ENCODE peak calls at places on chromosomes 6 and 20, in ten cellular contexts. S is psoas muscle, X is AG04450, A is body of pancreas, I is IMR-90, B is BE2C, W is bronchial epithelial cell, J is GM13976, P is thoracic aorta, E is heart right ventricle. F is an unnamed sample.

GRCh38 chr6:9405369-9405768 is 970.0 kb upstream of the SLC35B3 start:
- DNase-seq in S (no peak), X (peak), A (no peak), I (peak), B (no peak), W (peak), J (no peak), P (no peak), E (no peak), F (no peak)

GRCh38 chr6:143742955-143743255 is 65.1 kb downstream of the PHACTR2 start:
- DNase-seq in S (no peak), X (no peak), A (no peak), I (no peak), B (no peak), W (no peak), J (no peak), P (no peak), E (no peak), F (no peak)

GRCh38 chr6:88376759-88377387 is 210.7 kb upstream of the CNR1 start:
- DNase-seq in S (no peak), X (no peak), A (no peak), I (peak), B (no peak), W (no peak), J (no peak), P (no peak), E (no peak), F (no peak)

GRCh38 chr6:19465240-19465639 is 371.9 kb upstream of the ID4 start:
- DNase-seq in S (no peak), X (no peak), A (no peak), I (no peak), B (no peak), W (no peak), J (no peak), P (no peak), E (no peak), F (no peak)

GRCh38 chr20:63054103-63054474 is 47.3 kb upstream of the BHLHE23 start:
- DNase-seq in S (peak), X (no peak), A (no peak), I (no peak), B (no peak), W (no peak), J (no peak), P (no peak), E (peak), F (no peak)

GRCh38 chr20:48822879-48823385 is 4.9 kb downstream of the PREX1 start:
- DNase-seq in S (no peak), X (no peak), A (no peak), I (no peak), B (no peak), W (no peak), J (no peak), P (no peak), E (no peak), F (peak)

GRCh38 chr20:50385733-50386640 is 124.2 kb upstream of the PTPN1 start:
- DNase-seq in S (peak), X (no peak), A (no peak), I (peak), B (no peak), W (no peak), J (no peak), P (no peak), E (no peak), F (peak)

GRCh38 chr6:20630617-20631448 is 96.6 kb downstream of the CDKAL1 start:
- DNase-seq in S (no peak), X (no peak), A (no peak), I (no peak), B (no peak), W (peak), J (no peak), P (no peak), E (no peak), F (peak)

GRCh38 chr20:1637226-1637625 is 17.4 kb upstream of the SIRPB1 start:
- DNase-seq in S (no peak), X (no peak), A (no peak), I (no peak), B (no peak), W (no peak), J (no peak), P (no peak), E (no peak), F (no peak)

GRCh38 chr20:3041818-3042504 is 1.5 kb upstream of the GNRH2 start:
- DNase-seq in S (no peak), X (no peak), A (peak), I (peak), B (no peak), W (peak), J (no peak), P (no peak), E (no peak), F (no peak)

GRCh38 chr6:98832282-98833100 is 1.9 kb upstream of the POU3F2 start:
- DNase-seq in S (no peak), X (peak), A (no peak), I (peak), B (no peak), W (peak), J (peak), P (peak), E (no peak), F (no peak)

GRCh38 chr20:33323236-33323635 is 40.2 kb downstream of the BPIFB1 start:
- DNase-seq in S (no peak), X (no peak), A (no peak), I (no peak), B (no peak), W (no peak), J (no peak), P (no peak), E (no peak), F (no peak)

GRCh38 chr6:134937426-134937825 is 12.5 kb downstream of the ALDH8A1 start:
- DNase-seq in S (no peak), X (no peak), A (no peak), I (peak), B (no peak), W (no peak), J (no peak), P (no peak), E (no peak), F (no peak)

GRCh38 chr20:24772667-24773066 is 176.4 kb upstream of the CST7 start:
- DNase-seq in S (no peak), X (no peak), A (no peak), I (no peak), B (no peak), W (no peak), J (no peak), P (no peak), E (no peak), F (no peak)

GRCh38 chr6:25395731-25396130 is 116.6 kb downstream of the CARMIL1 start:
- DNase-seq in S (no peak), X (no peak), A (no peak), I (no peak), B (no peak), W (no peak), J (no peak), P (no peak), E (no peak), F (no peak)

GRCh38 chr20:62929051-62929538 is 2.8 kb upstream of the DIDO1 start:
- DNase-seq in S (peak), X (no peak), A (peak), I (peak), B (no peak), W (peak), J (peak), P (no peak), E (peak), F (peak)

GRCh38 chr20:46348972-46349741 is 40.9 kb upstream of the CDH22 start:
- DNase-seq in S (peak), X (no peak), A (peak), I (peak), B (peak), W (peak), J (peak), P (no peak), E (peak), F (peak)

GRCh38 chr6:14754636-14755513 is 491.0 kb upstream of the JARID2 start:
- DNase-seq in S (no peak), X (no peak), A (no peak), I (no peak), B (no peak), W (no peak), J (peak), P (no peak), E (no peak), F (peak)

GRCh38 chr6:146803601-146804000 is 204.8 kb downstream of the ADGB start:
- DNase-seq in S (no peak), X (no peak), A (no peak), I (no peak), B (no peak), W (no peak), J (no peak), P (no peak), E (peak), F (no peak)

GRCh38 chr6:47426524-47427302 is 50.9 kb upstream of the CD2AP start:
- DNase-seq in S (no peak), X (no peak), A (no peak), I (no peak), B (no peak), W (no peak), J (no peak), P (no peak), E (no peak), F (no peak)

GRCh38 chr20:24909086-24909780 is 39.8 kb upstream of the CST7 start:
- DNase-seq in S (no peak), X (no peak), A (no peak), I (no peak), B (no peak), W (no peak), J (no peak), P (no peak), E (no peak), F (no peak)

GRCh38 chr6:70846207-70846835 is 110.5 kb downstream of the B3GAT2 start:
- DNase-seq in S (no peak), X (no peak), A (no peak), I (no peak), B (no peak), W (no peak), J (no peak), P (no peak), E (no peak), F (no peak)

GRCh38 chr6:35599761-35600658 is 87.3 kb upstream of the TULP1 start:
- DNase-seq in S (no peak), X (no peak), A (no peak), I (peak), B (no peak), W (no peak), J (no peak), P (no peak), E (no peak), F (no peak)

DNA sequence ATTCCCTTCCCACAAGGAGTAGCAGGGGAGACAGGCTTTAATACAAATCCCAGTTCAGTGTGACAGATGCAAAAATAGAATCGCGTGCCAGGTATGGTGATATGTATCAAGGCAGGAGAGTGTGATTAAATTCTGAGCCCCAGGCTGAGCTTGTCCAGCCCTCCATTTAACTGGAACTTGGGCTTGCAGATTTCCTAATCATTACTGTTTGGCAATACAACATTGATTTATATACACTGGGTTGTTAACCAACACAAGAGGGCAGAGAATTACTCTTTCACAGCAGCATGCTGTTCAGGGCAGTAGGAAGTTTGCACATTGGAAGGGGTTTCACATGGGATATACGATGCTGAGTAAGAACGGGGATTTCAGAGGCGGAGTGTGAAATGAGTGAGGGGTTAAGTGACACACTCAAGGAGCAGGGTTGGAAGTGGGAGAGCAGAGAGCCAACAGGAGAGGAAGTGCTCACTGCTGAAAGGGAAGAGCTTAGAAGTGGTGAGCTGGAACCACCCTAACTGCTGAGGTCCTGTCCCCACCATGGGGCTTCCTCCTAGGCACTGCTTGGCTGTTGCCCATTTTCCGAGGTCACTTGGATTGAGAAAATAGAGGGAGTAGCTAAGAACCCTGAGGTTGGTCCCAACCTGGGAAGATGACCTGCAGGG is 70.9 kb upstream of the ATXN1 start:
- DNase-seq in S (no peak), X (no peak), A (no peak), I (peak), B (no peak), W (no peak), J (no peak), P (no peak), E (no peak), F (no peak)
- TF ChIP-seq CTCF in S (no peak), X (no peak), A (no peak), I (no peak), B (no peak), W (no peak), J (no peak), P (no peak), E (no peak), F (no peak)

DNA sequence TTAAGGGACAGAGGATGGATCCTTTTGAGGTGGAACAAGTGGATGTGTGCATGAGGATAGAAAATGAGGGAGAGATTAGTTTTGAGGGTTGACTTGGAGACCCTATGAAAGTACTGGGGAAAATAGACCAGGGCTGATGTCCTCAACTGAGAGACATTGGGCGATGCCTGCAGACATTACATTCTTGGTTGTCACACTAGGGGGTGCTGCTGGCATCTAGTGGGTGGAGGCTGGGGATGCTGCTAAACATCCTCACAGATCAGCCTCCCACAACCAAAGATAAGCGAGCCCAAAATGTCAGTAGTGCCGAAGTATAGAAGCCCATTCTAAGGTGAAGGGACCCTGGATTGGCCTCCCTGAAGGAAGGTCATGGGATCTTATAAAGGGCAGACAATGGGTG is 63.3 kb downstream of the MOCS1 start:
- DNase-seq in S (no peak), X (no peak), A (no peak), I (no peak), B (no peak), W (no peak), J (no peak), P (no peak), E (no peak), F (no peak)
- TF ChIP-seq CTCF in S (no peak), X (no peak), A (no peak), I (no peak), B (peak), W (no peak), J (no peak), P (no peak), E (no peak), F (no peak)

DNA sequence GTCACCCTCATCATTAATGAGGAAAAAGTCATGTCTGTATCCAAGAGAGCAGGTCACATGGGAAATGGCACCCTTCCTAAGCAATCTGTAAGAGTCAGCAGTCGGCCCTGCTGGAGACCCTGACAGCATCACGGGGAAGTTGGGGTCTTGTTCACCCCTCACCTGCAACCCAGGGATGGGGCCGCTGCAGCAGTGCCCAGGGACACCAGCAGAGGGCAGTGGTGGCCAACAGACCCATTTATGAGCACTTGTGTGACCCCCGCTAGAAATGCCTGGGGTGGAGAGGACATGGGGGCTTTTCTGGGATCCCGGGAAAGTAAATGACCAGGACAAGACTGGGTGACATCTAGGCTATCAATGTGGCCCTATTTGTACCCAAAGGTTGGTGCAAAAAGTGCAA is 35.9 kb downstream of the ANKRD60 start:
- DNase-seq in S (no peak), X (no peak), A (no peak), I (no peak), B (no peak), W (no peak), J (peak), P (no peak), E (no peak), F (peak)
- TF ChIP-seq CTCF in S (peak), X (peak), A (peak), I (peak), B (peak), W (peak), J (peak), P (peak), E (peak), F (peak)

GRCh38 chr6:159853735-159854134 is 37.1 kb upstream of the MAS1 start:
- DNase-seq in S (no peak), X (no peak), A (no peak), I (no peak), B (no peak), W (no peak), J (no peak), P (no peak), E (no peak), F (no peak)

GRCh38 chr6:159858259-159858658 is 32.5 kb upstream of the MAS1 start:
- DNase-seq in S (no peak), X (no peak), A (no peak), I (no peak), B (no peak), W (no peak), J (no peak), P (no peak), E (no peak), F (no peak)

DNA sequence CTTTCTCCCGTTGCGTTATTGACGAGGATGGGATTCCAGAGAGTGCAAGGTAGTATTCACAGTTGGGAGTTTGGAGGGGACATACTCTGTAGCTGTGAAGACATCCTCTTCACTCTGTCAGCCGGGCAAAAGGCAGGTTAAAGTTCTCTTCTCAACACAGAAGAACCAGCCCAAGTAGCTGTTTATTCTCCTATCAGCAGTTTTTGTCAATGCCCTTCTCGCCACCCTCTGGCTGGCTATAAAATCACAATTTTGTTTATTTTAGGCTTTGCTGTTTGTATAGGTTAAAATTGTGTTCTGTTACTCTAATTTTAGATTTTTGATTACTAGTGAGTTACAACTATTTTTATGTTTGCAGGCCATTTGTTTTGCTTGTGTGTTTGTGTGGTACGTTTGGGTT is 37.9 kb upstream of the MAS1 start:
- DNase-seq in S (no peak), X (no peak), A (no peak), I (no peak), B (no peak), W (peak), J (no peak), P (no peak), E (no peak), F (peak)
- TF ChIP-seq CTCF in S (no peak), X (peak), A (peak), I (peak), B (peak), W (peak), J (no peak), P (no peak), E (no peak), F (peak)

DNA sequence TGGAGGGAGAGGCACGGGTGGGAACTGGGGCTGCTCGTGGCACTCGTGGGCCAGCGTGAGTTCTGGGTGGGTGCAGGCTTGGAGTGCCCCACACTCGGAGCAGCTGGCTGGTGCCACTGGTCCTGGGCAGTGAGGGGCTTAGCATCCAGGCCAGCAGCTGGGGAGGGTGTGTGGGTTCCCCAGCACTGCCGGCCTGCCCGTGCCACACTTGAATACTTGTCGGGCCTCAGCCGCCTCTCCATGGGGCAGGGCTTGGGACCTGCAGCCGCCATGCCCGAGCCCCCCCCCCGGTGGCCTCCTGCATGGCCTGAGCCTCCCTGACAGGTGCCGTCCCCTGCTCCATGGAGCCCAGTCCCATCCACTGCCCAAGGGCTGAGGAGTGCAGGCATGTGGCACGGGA is 207.2 kb downstream of the CD109 start:
- DNase-seq in S (no peak), X (no peak), A (no peak), I (no peak), B (no peak), W (no peak), J (no peak), P (no peak), E (no peak), F (no peak)
- TF ChIP-seq CTCF in S (no peak), X (no peak), A (no peak), I (no peak), B (no peak), W (no peak), J (no peak), P (no peak), E (no peak), F (no peak)